ENCODE peak calls at places on chromosomes 6 and 20, in eight cellular contexts. L is MCF 10A, E is lung, C is cardiac septum, K is NCI-H1105, Y is hippocampal formation, W is left lung, U is brain microvascular endothelial cell. Q is an unnamed sample.

GRCh38 chr6:97572943-97573342 is 289.9 kb upstream of the MMS22L start:
- DNase-seq in L (no peak), E (no peak), C (no peak), K (no peak), Y (no peak), W (no peak), U (no peak), Q (no peak)

GRCh38 chr20:35319206-35320197 is 27.3 kb upstream of the FAM83C start:
- DNase-seq in L (peak; percentile 34), E (no peak), C (no peak), K (no peak), Y (no peak), W (no peak), U (peak; percentile 69), Q (peak; percentile 61)

GRCh38 chr20:58065508-58066361 is 162.7 kb downstream of the ANKRD60 start:
- DNase-seq in L (peak; percentile 44), E (peak; percentile 21), C (no peak), K (no peak), Y (no peak), W (no peak), U (no peak), Q (no peak)

GRCh38 chr6:170237999-170238740 is 52.7 kb downstream of the DLL1 start:
- DNase-seq in L (no peak), E (no peak), C (peak; percentile 63), K (no peak), Y (no peak), W (peak; percentile 19), U (no peak), Q (no peak)

GRCh38 chr6:112833546-112834215 is 486.6 kb downstream of the RFPL4B start:
- DNase-seq in L (peak; percentile 8), E (no peak), C (no peak), K (no peak), Y (peak; percentile 18), W (no peak), U (no peak), Q (no peak)

GRCh38 chr6:82022614-82023102 is 224.9 kb downstream of the IBTK start:
- DNase-seq in L (peak; percentile 83), E (no peak), C (no peak), K (no peak), Y (no peak), W (no peak), U (peak; percentile 68), Q (peak; percentile 68)

GRCh38 chr20:23528867-23529431 is 38.0 kb downstream of the CST8 start:
- DNase-seq in L (peak; percentile 51), E (no peak), C (no peak), K (no peak), Y (no peak), W (no peak), U (no peak), Q (no peak)

GRCh38 chr6:82006027-82006738 is 241.4 kb downstream of the IBTK start:
- DNase-seq in L (peak; percentile 51), E (no peak), C (no peak), K (peak; percentile 2), Y (no peak), W (no peak), U (peak; percentile 63), Q (peak; percentile 56)

GRCh38 chr6:6723316-6723715 is 134.8 kb downstream of the LY86 start:
- DNase-seq in L (no peak), E (no peak), C (no peak), K (no peak), Y (no peak), W (no peak), U (no peak), Q (no peak)

GRCh38 chr20:63006611-63007471 is at the start of gene BHLHE23:
- DNase-seq in L (no peak), E (no peak), C (no peak), K (peak; percentile 61), Y (no peak), W (no peak), U (no peak), Q (no peak)

GRCh38 chr6:105135907-105136432 is 43.8 kb downstream of the POPDC3 start:
- DNase-seq in L (peak; percentile 12), E (no peak), C (no peak), K (no peak), Y (peak; percentile 3), W (no peak), U (peak; percentile 2), Q (no peak)

GRCh38 chr6:47180633-47181032 is 129.1 kb downstream of the TNFRSF21 start:
- DNase-seq in L (peak; percentile 89), E (no peak), C (no peak), K (no peak), Y (no peak), W (no peak), U (peak; percentile 80), Q (no peak)

GRCh38 chr6:109242923-109243322 is 139.3 kb downstream of the CD164 start:
- DNase-seq in L (no peak), E (no peak), C (no peak), K (no peak), Y (no peak), W (no peak), U (no peak), Q (no peak)

GRCh38 chr6:31834704-31835375 is 7.3 kb downstream of the HSPA1B start:
- DNase-seq in L (peak; percentile 75), E (peak; percentile 82), C (peak; percentile 91), K (peak; percentile 79), Y (peak; percentile 87), W (peak; percentile 82), U (peak; percentile 53), Q (peak; percentile 38)

GRCh38 chr6:111358454-111358853 is 124.6 kb downstream of the REV3L start:
- DNase-seq in L (no peak), E (no peak), C (no peak), K (no peak), Y (no peak), W (no peak), U (no peak), Q (no peak)

GRCh38 chr6:42227173-42227850 is 9.7 kb upstream of the MRPS10 start:
- DNase-seq in L (peak; percentile 20), E (no peak), C (no peak), K (no peak), Y (no peak), W (no peak), U (no peak), Q (no peak)

GRCh38 chr6:133380723-133381122 is 139.6 kb downstream of the EYA4 start:
- DNase-seq in L (no peak), E (no peak), C (no peak), K (no peak), Y (no peak), W (no peak), U (no peak), Q (no peak)

GRCh38 chr20:9363673-9364072 is 150.7 kb upstream of the LAMP5 start:
- DNase-seq in L (peak; percentile 69), E (no peak), C (no peak), K (no peak), Y (no peak), W (no peak), U (no peak), Q (no peak)

GRCh38 chr6:52966101-52966500 is 29.0 kb downstream of the GSTA4 start:
- DNase-seq in L (no peak), E (no peak), C (no peak), K (no peak), Y (no peak), W (no peak), U (no peak), Q (no peak)

GRCh38 chr6:53800976-53801375 is 6.2 kb downstream of the LRRC1 start:
- DNase-seq in L (no peak), E (no peak), C (no peak), K (no peak), Y (no peak), W (no peak), U (no peak), Q (no peak)

GRCh38 chr6:150683320-150683719 is 83.6 kb downstream of the PLEKHG1 start:
- DNase-seq in L (no peak), E (no peak), C (no peak), K (no peak), Y (no peak), W (no peak), U (no peak), Q (peak; percentile 99)

GRCh38 chr6:10112871-10113584 is 301.8 kb downstream of the TFAP2A start:
- DNase-seq in L (no peak), E (no peak), C (no peak), K (no peak), Y (no peak), W (no peak), U (no peak), Q (no peak)

GRCh38 chr20:48676795-48677447 is 150.9 kb downstream of the PREX1 start:
- DNase-seq in L (no peak), E (no peak), C (no peak), K (no peak), Y (no peak), W (no peak), U (no peak), Q (no peak)

GRCh38 chr20:62624325-62624690 is 18.0 kb upstream of the SLCO4A1 start:
- DNase-seq in L (peak; percentile 33), E (no peak), C (no peak), K (no peak), Y (no peak), W (no peak), U (no peak), Q (no peak)

GRCh38 chr6:169577974-169578373 is 123.9 kb downstream of the WDR27 start:
- DNase-seq in L (no peak), E (no peak), C (no peak), K (no peak), Y (no peak), W (no peak), U (no peak), Q (peak; percentile 34)

GRCh38 chr6:10369896-10370295 is 45.0 kb downstream of the TFAP2A start:
- DNase-seq in L (peak; percentile 55), E (no peak), C (no peak), K (no peak), Y (no peak), W (no peak), U (no peak), Q (no peak)

GRCh38 chr6:75735491-75736186 is 13.4 kb upstream of the MYO6 start:
- DNase-seq in L (no peak), E (no peak), C (no peak), K (no peak), Y (no peak), W (no peak), U (no peak), Q (peak; percentile 72)

GRCh38 chr20:37364927-37365272 is 19.0 kb downstream of the SRC start:
- DNase-seq in L (no peak), E (no peak), C (no peak), K (no peak), Y (no peak), W (peak; percentile 22), U (no peak), Q (no peak)

GRCh38 chr6:29629571-29629970 is 3.4 kb downstream of the GABBR1 start:
- DNase-seq in L (no peak), E (no peak), C (no peak), K (no peak), Y (no peak), W (no peak), U (no peak), Q (no peak)

GRCh38 chr20:47669489-47669888 is 115.8 kb downstream of the SULF2 start:
- DNase-seq in L (no peak), E (no peak), C (no peak), K (no peak), Y (no peak), W (no peak), U (no peak), Q (no peak)

GRCh38 chr6:48429021-48429420 is 318.0 kb upstream of the PTCHD4 start:
- DNase-seq in L (peak; percentile 17), E (no peak), C (no peak), K (peak; percentile 80), Y (no peak), W (no peak), U (no peak), Q (no peak)

GRCh38 chr20:23135449-23136447 is 49.6 kb upstream of the CD93 start:
- DNase-seq in L (no peak), E (no peak), C (peak; percentile 53), K (no peak), Y (no peak), W (peak; percentile 66), U (no peak), Q (peak; percentile 47)

GRCh38 chr6:33847867-33848266 is 44.1 kb upstream of the MLN start:
- DNase-seq in L (no peak), E (no peak), C (no peak), K (no peak), Y (no peak), W (no peak), U (no peak), Q (no peak)

GRCh38 chr6:157811476-157812173 is 11.4 kb upstream of the SNX9 start:
- DNase-seq in L (no peak), E (no peak), C (no peak), K (no peak), Y (no peak), W (no peak), U (peak; percentile 73), Q (peak; percentile 44)

Q was measured in dermis blood vessel endothelial cell.